ENCODE peak calls at places on chromosomes 1 and 21, in four cellular contexts. B is heart left ventricle, Y is HCT116, N is mesenchymal stem cell. D is an unnamed sample.

GRCh38 chr1:33361553-33362262 is 40.8 kb upstream of the A3GALT2 start:
- DNase-seq in B (no peak), Y (no peak), N (peak; percentile 68), D (no peak)

GRCh38 chr1:152983234-152983633 is 647 bp upstream of the SPRR1A start:
- DNase-seq in B (no peak), Y (no peak), N (no peak), D (no peak)

GRCh38 chr1:234398849-234399381 is 25.7 kb downstream of the COA6 start:
- DNase-seq in B (no peak), Y (no peak), N (no peak), D (no peak)

GRCh38 chr21:43196789-43197188 is 28.0 kb downstream of the CRYAA start:
- DNase-seq in B (peak; percentile 10), Y (no peak), N (peak; percentile 3), D (no peak)

GRCh38 chr1:248847181-248847955 is 9.3 kb downstream of the ZNF672 start:
- DNase-seq in B (no peak), Y (no peak), N (no peak), D (no peak)

GRCh38 chr1:152876827-152877226 is 1.3 kb upstream of the SMCP start:
- DNase-seq in B (no peak), Y (no peak), N (no peak), D (no peak)

GRCh38 chr21:21205604-21206003 is 207.4 kb downstream of the NCAM2 start:
- DNase-seq in B (no peak), Y (no peak), N (no peak), D (no peak)

GRCh38 chr1:67522793-67523192 is 92.6 kb upstream of the SERBP1 start:
- DNase-seq in B (no peak), Y (no peak), N (no peak), D (no peak)

GRCh38 chr1:153801786-153802697 is 26.8 kb downstream of the SLC27A3 start:
- DNase-seq in B (no peak), Y (no peak), N (no peak), D (no peak)

GRCh38 chr1:114189398-114189797 is 35.7 kb upstream of the SYT6 start:
- DNase-seq in B (no peak), Y (no peak), N (no peak), D (no peak)

GRCh38 chr1:205351984-205352713 is 4.6 kb downstream of the KLHDC8A start:
- DNase-seq in B (no peak), Y (no peak), N (peak; percentile 61), D (no peak)

GRCh38 chr1:15724949-15725880 is 10.8 kb upstream of the SLC25A34 start:
- DNase-seq in B (no peak), Y (no peak), N (no peak), D (no peak)

GRCh38 chr1:229155472-229155871 is 115.4 kb upstream of the RAB4A start:
- DNase-seq in B (peak; percentile 61), Y (no peak), N (no peak), D (no peak)

GRCh38 chr1:178487070-178487615 is 9.6 kb downstream of the CLEC20A start:
- DNase-seq in B (no peak), Y (no peak), N (no peak), D (no peak)

GRCh38 chr1:29736582-29737188 is 500.4 kb downstream of the PTPRU start:
- DNase-seq in B (peak; percentile 23), Y (no peak), N (peak; percentile 43), D (peak; percentile 43)

GRCh38 chr21:29289317-29289716 is 9.4 kb upstream of the BACH1 start:
- DNase-seq in B (no peak), Y (no peak), N (no peak), D (no peak)

GRCh38 chr1:67429011-67429527 is 1.1 kb downstream of the SERBP1 start:
- DNase-seq in B (no peak), Y (no peak), N (peak; percentile 42), D (no peak)

GRCh38 chr1:246788895-246789338 is 64.7 kb downstream of the SCCPDH start:
- DNase-seq in B (no peak), Y (no peak), N (no peak), D (no peak)

GRCh38 chr1:240462766-240463410 is 149.1 kb downstream of the GREM2 start:
- DNase-seq in B (no peak), Y (no peak), N (peak; percentile 5), D (no peak)

GRCh38 chr1:205443585-205444299 is 12.1 kb downstream of the BLACAT1 start:
- DNase-seq in B (no peak), Y (no peak), N (no peak), D (no peak)

GRCh38 chr1:185479781-185480180 is 162.7 kb upstream of the IVNS1ABP start:
- DNase-seq in B (no peak), Y (no peak), N (no peak), D (no peak)

GRCh38 chr1:245788269-245788668 is 633.5 kb downstream of the KIF26B start:
- DNase-seq in B (no peak), Y (no peak), N (peak; percentile 89), D (no peak)

GRCh38 chr1:212161231-212161781 is 123.9 kb upstream of the PPP2R5A start:
- DNase-seq in B (no peak), Y (peak; percentile 13), N (peak; percentile 78), D (no peak)

GRCh38 chr1:22110016-22110415 is 32.9 kb downstream of the WNT4 start:
- DNase-seq in B (no peak), Y (no peak), N (no peak), D (no peak)

GRCh38 chr1:119653839-119654170 is 5.7 kb upstream of the ZNF697 start:
- DNase-seq in B (no peak), Y (no peak), N (no peak), D (no peak)

GRCh38 chr1:72137665-72138064 is 144.7 kb downstream of the NEGR1 start:
- DNase-seq in B (no peak), Y (no peak), N (no peak), D (no peak)

GRCh38 chr1:206967096-206967851 is 3.0 kb downstream of the FCAMR start:
- DNase-seq in B (no peak), Y (no peak), N (peak; percentile 35), D (no peak)

GRCh38 chr1:102191723-102192122 is 195.0 kb upstream of the OLFM3 start:
- DNase-seq in B (peak; percentile 8), Y (peak; percentile 29), N (peak; percentile 56), D (peak; percentile 47)

GRCh38 chr1:203871114-203871875 is 9.9 kb downstream of the SNRPE start:
- DNase-seq in B (peak; percentile 57), Y (peak; percentile 62), N (peak; percentile 81), D (peak; percentile 11)

GRCh38 chr21:42384184-42384583 is 11.7 kb downstream of the TMPRSS3 start:
- DNase-seq in B (no peak), Y (no peak), N (no peak), D (no peak)

GRCh38 chr1:167479331-167479979 is 38.9 kb downstream of the CD247 start:
- DNase-seq in B (no peak), Y (no peak), N (no peak), D (no peak)

GRCh38 chr1:226939439-226940028 is 560 bp upstream of the COQ8A start:
- DNase-seq in B (peak; percentile 73), Y (no peak), N (no peak), D (peak; percentile 16)

GRCh38 chr1:15513192-15513591 is 10.8 kb downstream of the CASP9 start:
- DNase-seq in B (no peak), Y (no peak), N (no peak), D (no peak)

GRCh38 chr1:41365772-41366427 is 4.7 kb downstream of the FOXO6 start:
- DNase-seq in B (no peak), Y (no peak), N (no peak), D (no peak)

GRCh38 chr1:20469406-20470076 is 16.5 kb downstream of the CAMK2N1 start:
- DNase-seq in B (no peak), Y (no peak), N (no peak), D (no peak)

GRCh38 chr1:11795238-11795890 is 10.4 kb downstream of the MTHFR start:
- DNase-seq in B (no peak), Y (no peak), N (no peak), D (no peak)

GRCh38 chr1:2314803-2315710 is 76.3 kb downstream of the MORN1 start:
- DNase-seq in B (peak; percentile 82), Y (no peak), N (peak; percentile 72), D (no peak)

DNA sequence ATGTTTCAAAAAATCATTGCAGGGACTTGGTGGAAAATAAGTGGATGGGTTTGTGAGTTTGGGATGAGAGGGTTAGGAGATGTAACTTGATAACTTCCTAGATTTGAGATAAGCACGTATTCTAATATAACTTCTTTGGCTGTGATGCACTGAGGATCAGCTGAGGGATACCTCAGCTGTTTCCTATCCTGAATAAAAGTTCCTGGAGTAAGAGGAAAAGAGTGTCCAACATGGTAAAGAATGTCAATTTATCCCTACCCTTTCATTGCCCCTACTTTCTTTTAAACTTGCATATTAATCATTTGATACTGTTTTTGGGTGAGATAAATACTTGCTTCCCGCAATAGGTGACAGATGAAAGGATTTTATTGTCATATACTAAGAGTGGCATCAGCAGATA is 1.5 kb upstream of the SUCO start:
- DNase-seq in B (no peak), Y (no peak), N (no peak), D (no peak)
- H3K27ac ChIP-seq in B (peak overlapping the region; percentile 96), Y (no peak overlapping the region), N (no peak overlapping the region), D (no peak overlapping the region)

GRCh38 chr1:210298936-210299335 is 29.8 kb upstream of the HHAT start:
- DNase-seq in B (no peak), Y (no peak), N (peak; percentile 26), D (no peak)
- H3K4me1 ChIP-seq in B (no peaks in the 10 kb centered on the region), Y (no peaks in the 10 kb centered on the region), N (peaks cover 5% of the 10 kb centered on the region), D (no peaks in the 10 kb centered on the region)

GRCh38 chr21:41246808-41247207 is 69.8 kb upstream of the FAM3B start:
- DNase-seq in B (no peak), Y (no peak), N (no peak), D (no peak)
- H3K4me3 ChIP-seq in B (no peak overlapping the region), Y (no peak overlapping the region), N (no peak overlapping the region), D (no peak overlapping the region)

GRCh38 chr1:150477320-150477719 is 9.9 kb upstream of the TARS2 start:
- DNase-seq in B (no peak), Y (no peak), N (no peak), D (no peak)

GRCh38 chr1:150476754-150477153 is 10.5 kb upstream of the TARS2 start:
- DNase-seq in B (no peak), Y (no peak), N (peak; percentile 30), D (no peak)

GRCh38 chr1:150479927-150480352 is 7.3 kb upstream of the TARS2 start:
- DNase-seq in B (no peak), Y (no peak), N (no peak), D (no peak)

GRCh38 chr1:150479370-150479769 is 7.8 kb upstream of the TARS2 start:
- DNase-seq in B (no peak), Y (no peak), N (no peak), D (no peak)

DNA sequence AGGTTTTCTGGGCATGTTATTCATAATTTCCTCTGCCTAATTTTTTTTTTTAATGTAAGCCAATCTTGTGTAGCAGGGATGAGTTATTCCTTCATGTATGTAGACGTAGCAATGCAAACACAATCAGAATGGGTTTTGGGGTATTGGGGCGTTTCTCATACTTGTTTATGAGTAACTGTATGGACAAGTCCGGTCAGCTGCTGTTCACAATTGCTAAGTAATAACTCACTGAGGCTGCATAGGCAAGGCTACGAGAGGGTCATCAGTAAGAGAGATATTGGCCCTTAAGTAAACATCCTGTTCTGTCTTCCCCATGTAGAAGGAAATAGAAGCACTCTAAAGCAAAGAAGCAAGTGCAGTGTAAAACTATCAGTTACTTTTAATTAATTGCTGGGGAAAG is 9.5 kb upstream of the TARS2 start:
- DNase-seq in B (no peak), Y (no peak), N (peak; percentile 73), D (no peak)
- H3K27ac ChIP-seq in B (no peak overlapping the region), Y (no peak overlapping the region), N (no peak overlapping the region), D (no peak overlapping the region)

D was measured in iPS DF 6.9.